ENCODE peak calls at places on chromosomes 6 and 20, in seven cellular contexts. M is Panc1, J is cardiac muscle cell, X is astrocyte, P is AG09309, D is GM12864, K is stomach. I is an unnamed sample.

GRCh38 chr6:14274552-14275492 is 157.2 kb downstream of the CD83 start:
- DNase-seq in M (no peak), J (no peak), X (peak), P (no peak), D (no peak), K (no peak), I (no peak)

GRCh38 chr6:108914235-108915022 is 66.2 kb downstream of the ARMC2 start:
- DNase-seq in M (no peak), J (peak), X (no peak), P (no peak), D (no peak), K (no peak), I (peak)

GRCh38 chr20:33826270-33826897 is 15.2 kb downstream of the CHMP4B start:
- DNase-seq in M (no peak), J (no peak), X (no peak), P (no peak), D (no peak), K (no peak), I (no peak)

GRCh38 chr6:167153523-167153959 is 4.2 kb downstream of the GPR31 start:
- DNase-seq in M (no peak), J (peak), X (peak), P (no peak), D (peak), K (no peak), I (peak)

GRCh38 chr6:154480144-154480639 is 30.3 kb downstream of the CNKSR3 start:
- DNase-seq in M (no peak), J (no peak), X (no peak), P (no peak), D (no peak), K (no peak), I (no peak)

GRCh38 chr6:107670792-107671199 is 153.3 kb downstream of the SCML4 start:
- DNase-seq in M (no peak), J (peak), X (peak), P (no peak), D (peak), K (no peak), I (peak)

GRCh38 chr6:77462359-77463307 is 658 bp downstream of the HTR1B start:
- DNase-seq in M (no peak), J (peak), X (peak), P (no peak), D (no peak), K (peak), I (no peak)

GRCh38 chr6:37578104-37578503 is 78.4 kb upstream of the CCDC167 start:
- DNase-seq in M (no peak), J (no peak), X (no peak), P (no peak), D (no peak), K (no peak), I (no peak)

GRCh38 chr6:164150221-164150620 is 735.7 kb downstream of the QKI start:
- DNase-seq in M (no peak), J (no peak), X (no peak), P (no peak), D (no peak), K (no peak), I (no peak)

GRCh38 chr6:149567846-149568585 is 1.8 kb downstream of the GINM1 start:
- DNase-seq in M (no peak), J (no peak), X (no peak), P (no peak), D (no peak), K (no peak), I (no peak)

GRCh38 chr6:44002071-44002590 is 125.1 kb downstream of the MRPL14 start:
- DNase-seq in M (no peak), J (peak), X (no peak), P (no peak), D (no peak), K (no peak), I (no peak)

GRCh38 chr20:34334654-34335407 is 28.2 kb upstream of the ITCH start:
- DNase-seq in M (no peak), J (no peak), X (no peak), P (no peak), D (no peak), K (no peak), I (no peak)

GRCh38 chr6:13479971-13480434 is 7.4 kb downstream of the GFOD1 start:
- DNase-seq in M (no peak), J (no peak), X (no peak), P (no peak), D (no peak), K (no peak), I (no peak)

GRCh38 chr20:63957690-63958441 is 1.6 kb upstream of the UCKL1 start:
- DNase-seq in M (no peak), J (peak), X (no peak), P (no peak), D (no peak), K (peak), I (no peak)

GRCh38 chr6:147787407-147787806 is 278.9 kb downstream of the SAMD5 start:
- DNase-seq in M (no peak), J (no peak), X (no peak), P (no peak), D (no peak), K (no peak), I (no peak)
- TF ChIP-seq CTCF in M (peak), J (no peak), X (no peak), P (no peak), D (no peak), K (no peak), I (no peak)

GRCh38 chr20:50519036-50519780 is 9.0 kb downstream of the PTPN1 start:
- DNase-seq in M (no peak), J (no peak), X (no peak), P (no peak), D (no peak), K (no peak), I (no peak)

GRCh38 chr20:50516935-50517816 is 7.0 kb downstream of the PTPN1 start:
- DNase-seq in M (no peak), J (no peak), X (no peak), P (no peak), D (no peak), K (no peak), I (no peak)

GRCh38 chr20:50518270-50518721 is 8.1 kb downstream of the PTPN1 start:
- DNase-seq in M (no peak), J (peak), X (peak), P (no peak), D (no peak), K (no peak), I (peak)

GRCh38 chr20:50516180-50516934 is 6.2 kb downstream of the PTPN1 start:
- DNase-seq in M (no peak), J (no peak), X (no peak), P (no peak), D (no peak), K (no peak), I (no peak)

GRCh38 chr20:50517817-50518154 is 7.6 kb downstream of the PTPN1 start:
- DNase-seq in M (no peak), J (peak), X (no peak), P (no peak), D (no peak), K (no peak), I (no peak)
- H3K4me3 ChIP-seq in M (no peak), J (no peak), X (peak), P (peak), D (peak), K (no peak), I (no peak)

DNA sequence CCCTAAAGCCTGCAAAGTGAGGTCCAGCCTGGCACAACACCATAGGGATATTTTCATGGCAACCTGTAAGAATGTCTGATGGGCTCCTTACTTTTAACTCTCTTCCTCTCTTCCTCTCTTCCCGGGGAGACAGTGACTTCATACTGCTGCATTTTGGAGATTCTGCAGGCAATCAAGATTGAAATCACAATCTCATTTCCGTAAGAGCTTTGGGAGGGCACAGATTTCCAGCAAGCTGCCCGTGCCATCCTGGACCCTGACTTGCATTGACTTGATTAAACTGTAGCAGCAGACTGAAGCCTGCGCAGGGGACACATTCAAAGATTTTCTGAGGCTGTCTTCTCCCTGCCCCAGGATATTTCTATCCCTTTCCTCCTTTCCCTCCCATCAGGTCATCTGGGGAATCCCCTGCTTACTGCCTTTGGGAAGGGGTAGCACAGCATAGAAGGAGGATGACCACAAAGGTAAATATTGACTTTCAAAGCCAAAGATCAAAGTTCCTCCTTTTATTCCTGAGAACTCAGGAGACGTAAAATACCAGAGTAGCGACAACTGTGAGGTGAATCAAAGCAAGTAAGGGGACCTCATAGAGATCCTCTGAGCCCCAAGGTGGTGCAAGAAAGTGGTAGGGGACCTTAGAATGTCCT is 504.0 kb upstream of the ARID1B start:
- DNase-seq in M (no peak), J (no peak), X (no peak), P (no peak), D (no peak), K (no peak), I (no peak)
- TF ChIP-seq CTCF in M (no peak), J (no peak), X (no peak), P (no peak), D (no peak), K (no peak), I (no peak)

GRCh38 chr20:49508435-49509199 is 26.1 kb upstream of the KCNB1 start:
- DNase-seq in M (no peak), J (peak), X (peak), P (peak), D (no peak), K (no peak), I (peak)

GRCh38 chr20:49507741-49508434 is 25.4 kb upstream of the KCNB1 start:
- DNase-seq in M (no peak), J (no peak), X (no peak), P (no peak), D (no peak), K (no peak), I (no peak)

GRCh38 chr20:49501917-49502316 is 19.4 kb upstream of the KCNB1 start:
- DNase-seq in M (no peak), J (peak), X (peak), P (no peak), D (no peak), K (no peak), I (peak)

GRCh38 chr20:49510562-49511117 is 28.2 kb upstream of the KCNB1 start:
- DNase-seq in M (no peak), J (peak), X (peak), P (peak), D (no peak), K (no peak), I (peak)

DNA sequence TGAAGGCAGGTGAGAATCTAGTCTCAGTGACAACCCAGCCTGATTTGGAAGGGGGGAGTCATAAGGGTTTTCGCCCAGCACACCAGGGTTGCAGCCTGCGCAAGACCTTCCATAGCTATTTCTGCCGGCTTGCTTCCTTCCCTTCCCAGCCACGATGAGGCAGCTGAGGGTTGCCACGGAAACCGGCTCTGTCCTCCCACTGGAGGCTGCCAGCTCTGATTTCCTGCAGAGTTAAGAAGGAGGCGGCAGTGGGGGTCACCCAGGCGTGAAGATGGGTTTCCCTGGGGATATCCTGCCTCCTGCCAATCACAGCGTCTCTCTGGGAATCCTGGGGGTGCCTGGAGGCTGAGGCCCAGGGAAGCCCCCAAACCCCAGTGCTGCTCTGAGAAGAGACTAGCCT is 23.1 kb upstream of the KCNB1 start:
- DNase-seq in M (no peak), J (peak), X (peak), P (no peak), D (no peak), K (no peak), I (peak)
- H3K4me3 ChIP-seq in M (no peak), J (no peak), X (no peak), P (no peak), D (no peak), K (no peak), I (no peak)